ENCODE peak calls at places on chromosomes 4 and X, in six cellular contexts. F, U, D, J, A and M are unnamed samples.

GRCh38 chr4:10002278-10002677 is 19.0 kb downstream of the SLC2A9 start:
- DNase-seq in A (no peak), D (no peak), U (no peak), J (no peak), F (no peak), M (no peak)

GRCh38 chr4:91577864-91578263 is 725.9 kb upstream of the GRID2 start:
- DNase-seq in J (no peak), F (no peak), A (no peak), U (no peak), D (no peak), M (no peak)

GRCh38 chr4:139534287-139534950 is 21.6 kb downstream of the SETD7 start:
- DNase-seq in D (no peak), J (no peak), F (no peak), A (no peak), U (no peak), M (no peak)

GRCh38 chrX:134990475-134991473 is at the start of gene SMIM10:
- DNase-seq in D (peak), J (peak), U (peak), A (no peak), F (no peak), M (no peak)

GRCh38 chr4:152605641-152606304 is 69.9 kb upstream of the FBXW7 start:
- DNase-seq in F (no peak), U (no peak), A (no peak), J (no peak), D (no peak), M (no peak)

GRCh38 chr4:40931238-40931637 is 181.5 kb downstream of the NSUN7 start:
- DNase-seq in F (no peak), J (no peak), D (no peak), A (no peak), U (no peak), M (no peak)

GRCh38 chrX:40326186-40326965 is 228.6 kb upstream of the BCOR start:
- DNase-seq in D (no peak), F (no peak), U (no peak), J (no peak), A (no peak), M (no peak)

GRCh38 chrX:114798902-114799301 is 215.0 kb downstream of the HTR2C start:
- DNase-seq in J (no peak), F (no peak), D (no peak), U (no peak), A (no peak), M (no peak)

GRCh38 chr4:726235-726787 is 20.7 kb downstream of the PCGF3 start:
- DNase-seq in A (no peak), F (no peak), D (no peak), J (no peak), U (no peak), M (no peak)

GRCh38 chr4:10403633-10404445 is 53.4 kb downstream of the ZNF518B start:
- DNase-seq in F (no peak), J (no peak), U (no peak), A (no peak), D (peak), M (no peak)

GRCh38 chr4:148814030-148814429 is 371.8 kb upstream of the NR3C2 start:
- DNase-seq in D (no peak), A (no peak), U (no peak), F (no peak), J (no peak), M (no peak)

GRCh38 chrX:13120017-13120416 is 75.6 kb upstream of the FAM9C start:
- DNase-seq in A (no peak), D (no peak), U (no peak), F (no peak), J (no peak), M (no peak)

GRCh38 chr4:48173055-48173991 is 39.3 kb upstream of the TXK start:
- DNase-seq in F (no peak), U (no peak), D (no peak), J (no peak), A (no peak), M (peak)

GRCh38 chrX:41909068-41909467 is 14.3 kb downstream of the CASK start:
- DNase-seq in U (no peak), J (no peak), D (no peak), A (no peak), F (no peak), M (no peak)

GRCh38 chr4:83961575-83961974 is 425.7 kb downstream of the GPAT3 start:
- DNase-seq in U (no peak), F (no peak), A (no peak), D (no peak), J (no peak), M (no peak)

GRCh38 chr4:86448891-86449290 is 89.0 kb upstream of the MAPK10 start:
- DNase-seq in J (no peak), U (no peak), F (no peak), A (no peak), D (no peak), M (no peak)

GRCh38 chr4:98555798-98556445 is 102.5 kb downstream of the TSPAN5 start:
- DNase-seq in A (no peak), U (no peak), F (no peak), J (no peak), D (no peak), M (no peak)

GRCh38 chr4:95548738-95549245 is at the start of gene UNC5C:
- DNase-seq in U (no peak), D (no peak), F (no peak), J (no peak), A (no peak), M (no peak)

GRCh38 chr4:81651500-81651899 is 179.8 kb upstream of the RASGEF1B start:
- DNase-seq in F (no peak), U (no peak), J (no peak), D (peak), A (no peak), M (no peak)

GRCh38 chr4:29311231-29311630 is 1408.9 kb upstream of the PCDH7 start:
- DNase-seq in U (no peak), J (no peak), F (no peak), A (no peak), D (no peak), M (no peak)

GRCh38 chrX:140524556-140524955 is 19.7 kb upstream of the SOX3 start:
- DNase-seq in A (no peak), D (no peak), U (no peak), J (no peak), F (no peak), M (no peak)

GRCh38 chrX:11040405-11040804 is 70.7 kb upstream of the HCCS start:
- DNase-seq in J (no peak), F (no peak), D (no peak), A (no peak), U (no peak), M (no peak)

GRCh38 chr4:27807207-27807606 is 946.6 kb downstream of the STIM2 start:
- DNase-seq in A (no peak), J (no peak), D (no peak), F (no peak), U (no peak), M (no peak)

GRCh38 chr4:108244576-108244975 is 75.8 kb upstream of the LEF1 start:
- DNase-seq in F (no peak), A (no peak), D (no peak), U (no peak), J (no peak), M (no peak)

GRCh38 chr4:146330392-146330791 is 116.1 kb downstream of the REELD1 start:
- DNase-seq in F (no peak), U (no peak), J (no peak), A (no peak), D (no peak), M (no peak)

GRCh38 chrX:151697537-151697936 is 2.3 kb downstream of the PRRG3 start:
- DNase-seq in U (no peak), A (no peak), D (no peak), F (no peak), J (no peak), M (no peak)

GRCh38 chr4:2789801-2790582 is 2.9 kb upstream of the SH3BP2 start:
- DNase-seq in F (no peak), D (no peak), U (no peak), J (no peak), A (no peak), M (no peak)

GRCh38 chr4:150268444-150268843 is 190.2 kb downstream of the DCLK2 start:
- DNase-seq in A (no peak), J (no peak), D (no peak), F (no peak), U (no peak), M (no peak)